ENCODE peak calls at places on chromosomes 4 and X, in six cellular contexts. K is GM10248; P is stimulated activated CD4-positive, alpha-beta T cell treated with anti-CD3 and anti-CD28 coated beads, Interleukin-4, amount 100 ng/mL, for 24 hours; L is RPMI8226; F is C1 segment of cervical spinal cord; Q is cerebellum. E is an unnamed sample.
A peak's percentile ranks its signal among the peaks of the same experiment; 100 is the strongest.

GRCh38 chrX:107054978-107055377 is 55.0 kb upstream of the MORC4 start:
- DNase-seq in F (no peak), Q (no peak), K (no peak), L (no peak), P (no peak), E (no peak)

GRCh38 chr4:157821814-157822213 is 351.0 kb downstream of the GASK1B start:
- DNase-seq in Q (no peak), K (no peak), L (no peak), P (no peak), F (no peak), E (no peak)

GRCh38 chr4:113434247-113434587 is 327.3 kb downstream of the CAMK2D start:
- DNase-seq in F (no peak), K (no peak), L (no peak), Q (no peak), P (no peak), E (no peak)

GRCh38 chr4:5893013-5893580 is at the start of gene CRMP1:
- DNase-seq in P (no peak), Q (peak; percentile 96), F (no peak), L (no peak), K (no peak), E (no peak)

GRCh38 chr4:169160825-169161224 is 109.9 kb downstream of the SH3RF1 start:
- DNase-seq in L (no peak), P (no peak), Q (no peak), F (no peak), K (no peak), E (no peak)

GRCh38 chr4:176883108-176883550 is 90.4 kb upstream of the VEGFC start:
- DNase-seq in P (no peak), K (no peak), F (no peak), Q (no peak), L (no peak), E (no peak)

GRCh38 chr4:137524642-137525384 is 7.5 kb downstream of the PCDH18 start:
- DNase-seq in K (no peak), L (no peak), F (no peak), P (no peak), Q (no peak), E (no peak)

GRCh38 chr4:129328176-129328575 is 232.2 kb downstream of the C4orf33 start:
- DNase-seq in L (no peak), Q (no peak), F (no peak), P (no peak), K (no peak), E (no peak)

GRCh38 chr4:120215350-120215749 is 148.7 kb upstream of the MAD2L1 start:
- DNase-seq in P (no peak), K (no peak), F (no peak), L (no peak), Q (no peak), E (no peak)

GRCh38 chrX:75746891-75747639 is 38.0 kb downstream of the MAGEE2 start:
- DNase-seq in Q (peak; percentile 23), P (peak; percentile 23), F (no peak), K (no peak), L (peak; percentile 40), E (peak; percentile 8)

GRCh38 chr4:19002170-19002569 is 980.6 kb upstream of the LCORL start:
- DNase-seq in P (no peak), Q (no peak), K (no peak), F (no peak), L (no peak), E (no peak)

GRCh38 chr4:2684486-2684885 is 71.7 kb downstream of the TNIP2 start:
- DNase-seq in L (no peak), Q (no peak), K (no peak), F (no peak), P (no peak), E (no peak)